ENCODE peak calls at places on chromosomes 6 and 20, in six cellular contexts. One of them, this sample, is unnamed.

GRCh38 chr6:75098709-75099108 is 107.1 kb downstream of the COL12A1 start:
- DNase-seq in stomach: peak; percentile 26
- DNase-seq in ovary: peak; percentile 71
- DNase-seq in thyroid gland: peak; percentile 79
- DNase-seq in A549: peak; percentile 44
- DNase-seq in Peyer's patch: peak; percentile 53
- DNase-seq in this sample: no peak

GRCh38 chr20:37397076-37397953 is 51.4 kb downstream of the SRC start:
- DNase-seq in stomach: no peak
- DNase-seq in A549: peak; percentile 72
- DNase-seq in Peyer's patch: no peak
- DNase-seq in ovary: no peak
- DNase-seq in thyroid gland: no peak
- DNase-seq in this sample: no peak

GRCh38 chr6:44100088-44100550 is 27.1 kb downstream of the MRPL14 start:
- DNase-seq in ovary: no peak
- DNase-seq in Peyer's patch: no peak
- DNase-seq in stomach: peak; percentile 59
- DNase-seq in thyroid gland: peak; percentile 31
- DNase-seq in A549: peak; percentile 39
- DNase-seq in this sample: no peak

GRCh38 chr6:168088161-168089106 is 9.4 kb upstream of the FRMD1 start:
- DNase-seq in thyroid gland: no peak
- DNase-seq in Peyer's patch: peak; percentile 85
- DNase-seq in ovary: peak; percentile 74
- DNase-seq in A549: no peak
- DNase-seq in stomach: peak; percentile 44
- DNase-seq in this sample: no peak

GRCh38 chr20:39057143-39057542 is 95.0 kb downstream of the DHX35 start:
- DNase-seq in A549: no peak
- DNase-seq in stomach: no peak
- DNase-seq in Peyer's patch: no peak
- DNase-seq in ovary: no peak
- DNase-seq in thyroid gland: no peak
- DNase-seq in this sample: no peak

GRCh38 chr20:60354181-60354580 is 396.0 kb downstream of the CDH26 start:
- DNase-seq in thyroid gland: no peak
- DNase-seq in ovary: no peak
- DNase-seq in A549: no peak
- DNase-seq in Peyer's patch: no peak
- DNase-seq in stomach: no peak
- DNase-seq in this sample: no peak

GRCh38 chr6:37860226-37860839 is 40.8 kb downstream of the ZFAND3 start:
- DNase-seq in stomach: no peak
- DNase-seq in A549: peak; percentile 40
- DNase-seq in ovary: no peak
- DNase-seq in thyroid gland: no peak
- DNase-seq in Peyer's patch: peak; percentile 54
- DNase-seq in this sample: peak; percentile 10

GRCh38 chr6:166803455-166803854 is 152.9 kb downstream of the RNASET2 start:
- DNase-seq in thyroid gland: no peak
- DNase-seq in A549: no peak
- DNase-seq in stomach: no peak
- DNase-seq in Peyer's patch: no peak
- DNase-seq in ovary: no peak
- DNase-seq in this sample: no peak

GRCh38 chr6:24709014-24709711 is 9.8 kb downstream of the C6orf62 start:
- DNase-seq in stomach: no peak
- DNase-seq in A549: no peak
- DNase-seq in ovary: no peak
- DNase-seq in thyroid gland: no peak
- DNase-seq in Peyer's patch: no peak
- DNase-seq in this sample: no peak

GRCh38 chr20:36298061-36298460 is 8.1 kb upstream of the DLGAP4 start:
- DNase-seq in thyroid gland: no peak
- DNase-seq in A549: no peak
- DNase-seq in ovary: no peak
- DNase-seq in stomach: no peak
- DNase-seq in Peyer's patch: no peak
- DNase-seq in this sample: no peak

GRCh38 chr6:107361568-107362270 is 97.6 kb downstream of the PDSS2 start:
- DNase-seq in stomach: no peak
- DNase-seq in thyroid gland: peak; percentile 61
- DNase-seq in A549: no peak
- DNase-seq in ovary: no peak
- DNase-seq in Peyer's patch: no peak
- DNase-seq in this sample: no peak

GRCh38 chr6:99613705-99614429 is 7.2 kb downstream of the PRDM13 start:
- DNase-seq in thyroid gland: no peak
- DNase-seq in Peyer's patch: no peak
- DNase-seq in A549: peak; percentile 16
- DNase-seq in stomach: no peak
- DNase-seq in ovary: no peak
- DNase-seq in this sample: no peak

GRCh38 chr6:15299430-15300131 is 53.7 kb downstream of the JARID2 start:
- DNase-seq in Peyer's patch: peak; percentile 85
- DNase-seq in A549: no peak
- DNase-seq in ovary: no peak
- DNase-seq in thyroid gland: no peak
- DNase-seq in stomach: peak; percentile 31
- DNase-seq in this sample: no peak

GRCh38 chr6:151317206-151317994 is 74.0 kb downstream of the ZBTB2 start:
- DNase-seq in A549: peak; percentile 47
- DNase-seq in Peyer's patch: no peak
- DNase-seq in stomach: no peak
- DNase-seq in ovary: no peak
- DNase-seq in thyroid gland: no peak
- DNase-seq in this sample: no peak

GRCh38 chr20:4610871-4611270 is 110.8 kb upstream of the PRND start:
- DNase-seq in Peyer's patch: no peak
- DNase-seq in thyroid gland: no peak
- DNase-seq in stomach: no peak
- DNase-seq in ovary: no peak
- DNase-seq in A549: no peak
- DNase-seq in this sample: no peak

GRCh38 chr6:71291991-71292390 is 3.4 kb downstream of the OGFRL1 start:
- DNase-seq in Peyer's patch: no peak
- DNase-seq in stomach: no peak
- DNase-seq in thyroid gland: no peak
- DNase-seq in ovary: no peak
- DNase-seq in A549: no peak
- DNase-seq in this sample: no peak
- TF ChIP-seq POLR2A in Peyer's patch: no peak
- TF ChIP-seq POLR2A in stomach: no peak
- TF ChIP-seq POLR2A in thyroid gland: no peak
- TF ChIP-seq POLR2A in ovary: no peak
- TF ChIP-seq POLR2A in A549: no peak
- TF ChIP-seq POLR2A in this sample: no peak

GRCh38 chr20:63707558-63708300 is at the start of the genes ARFRP1 and ZGPAT:
- DNase-seq in A549: peak; percentile 87
- DNase-seq in ovary: peak; percentile 93
- DNase-seq in Peyer's patch: peak; percentile 95
- DNase-seq in stomach: peak; percentile 91
- DNase-seq in thyroid gland: peak; percentile 87
- DNase-seq in this sample: peak; percentile 73
- TF ChIP-seq POLR2A in A549: peak; percentile 40
- TF ChIP-seq POLR2A in ovary: peak; percentile 38
- TF ChIP-seq POLR2A in Peyer's patch: no peak
- TF ChIP-seq POLR2A in stomach: no peak
- TF ChIP-seq POLR2A in thyroid gland: peak; percentile 62
- TF ChIP-seq POLR2A in this sample: peak; percentile 56

GRCh38 chr6:155786528-155786927 is 330.9 kb upstream of the NOX3 start:
- DNase-seq in ovary: no peak
- DNase-seq in A549: no peak
- DNase-seq in Peyer's patch: no peak
- DNase-seq in stomach: no peak
- DNase-seq in thyroid gland: no peak
- DNase-seq in this sample: no peak

GRCh38 chr6:155782739-155783459 is 327.3 kb upstream of the NOX3 start:
- DNase-seq in Peyer's patch: no peak
- DNase-seq in thyroid gland: no peak
- DNase-seq in ovary: no peak
- DNase-seq in stomach: no peak
- DNase-seq in A549: no peak
- DNase-seq in this sample: no peak

GRCh38 chr6:155779421-155779820 is 323.8 kb upstream of the NOX3 start:
- DNase-seq in thyroid gland: no peak
- DNase-seq in Peyer's patch: no peak
- DNase-seq in stomach: no peak
- DNase-seq in A549: no peak
- DNase-seq in ovary: no peak
- DNase-seq in this sample: no peak

GRCh38 chr6:155778336-155778735 is 322.7 kb upstream of the NOX3 start:
- DNase-seq in thyroid gland: no peak
- DNase-seq in A549: no peak
- DNase-seq in Peyer's patch: no peak
- DNase-seq in stomach: no peak
- DNase-seq in ovary: no peak
- DNase-seq in this sample: no peak

DNA sequence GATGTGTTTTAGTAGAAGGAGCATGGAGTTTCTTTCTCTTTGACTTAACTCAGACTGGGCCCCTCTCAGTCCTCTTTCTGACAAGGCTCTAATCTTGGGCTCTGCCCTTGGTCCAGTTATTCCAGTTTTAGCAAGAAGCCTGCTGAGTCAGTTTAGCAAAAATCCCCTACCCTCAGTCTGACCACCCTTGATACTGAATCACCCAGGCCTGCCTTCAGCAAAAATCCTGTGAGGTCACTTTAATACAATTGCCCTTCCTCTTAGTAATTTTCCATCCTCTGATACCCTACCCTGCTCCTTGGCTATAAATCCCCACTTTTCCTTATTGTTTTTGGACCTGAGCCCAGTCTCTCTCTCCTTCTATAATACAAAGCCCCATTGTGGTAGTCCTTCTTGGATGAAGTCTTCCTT is 326.7 kb upstream of the NOX3 start:
- DNase-seq in ovary: no peak
- DNase-seq in Peyer's patch: no peak
- DNase-seq in thyroid gland: no peak
- DNase-seq in stomach: peak; percentile 25
- DNase-seq in A549: peak; percentile 90
- DNase-seq in this sample: peak; percentile 27
- TF ChIP-seq POLR2A in ovary: no peak
- TF ChIP-seq POLR2A in Peyer's patch: no peak
- TF ChIP-seq POLR2A in thyroid gland: no peak
- TF ChIP-seq POLR2A in stomach: no peak
- TF ChIP-seq POLR2A in A549: no peak
- TF ChIP-seq POLR2A in this sample: no peak

GRCh38 chr6:170245233-170245992 is 45.5 kb downstream of the DLL1 start:
- DNase-seq in stomach: no peak
- DNase-seq in A549: no peak
- DNase-seq in thyroid gland: no peak
- DNase-seq in Peyer's patch: no peak
- DNase-seq in ovary: no peak
- DNase-seq in this sample: no peak

GRCh38 chr6:170244721-170245201 is 46.1 kb downstream of the DLL1 start:
- DNase-seq in Peyer's patch: no peak
- DNase-seq in A549: no peak
- DNase-seq in stomach: no peak
- DNase-seq in ovary: no peak
- DNase-seq in thyroid gland: no peak
- DNase-seq in this sample: no peak

GRCh38 chr6:170248861-170249600 is 41.8 kb downstream of the DLL1 start:
- DNase-seq in stomach: no peak
- DNase-seq in thyroid gland: no peak
- DNase-seq in A549: no peak
- DNase-seq in Peyer's patch: no peak
- DNase-seq in ovary: no peak
- DNase-seq in this sample: no peak

GRCh38 chr6:170248111-170248805 is 42.6 kb downstream of the DLL1 start:
- DNase-seq in Peyer's patch: no peak
- DNase-seq in A549: no peak
- DNase-seq in stomach: no peak
- DNase-seq in thyroid gland: no peak
- DNase-seq in ovary: peak; percentile 49
- DNase-seq in this sample: no peak

DNA sequence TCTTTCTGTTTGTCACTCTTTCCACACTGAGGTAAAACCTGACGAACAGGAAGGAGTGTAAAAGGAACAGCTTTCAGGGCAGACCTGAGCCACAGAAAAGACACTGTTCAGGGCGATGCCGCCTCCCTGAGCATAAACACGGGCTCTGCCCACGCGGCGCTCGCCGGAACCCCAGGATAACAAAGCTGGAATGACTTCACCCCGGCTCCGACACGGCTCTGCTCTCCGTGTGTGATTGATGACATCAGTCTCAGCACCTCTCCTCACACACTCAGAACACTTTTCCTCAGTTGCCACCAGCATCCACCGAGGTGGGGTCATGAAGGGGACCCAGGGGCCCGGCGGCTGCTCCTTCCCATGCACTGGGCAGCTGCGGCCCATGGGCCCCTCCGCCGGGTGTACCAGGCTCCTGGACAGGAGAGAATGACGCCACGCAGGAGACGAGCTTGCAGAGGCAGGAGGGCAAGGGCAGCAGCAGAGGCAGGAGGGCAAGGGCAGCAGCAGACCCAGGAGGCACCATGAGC is 43.6 kb downstream of the DLL1 start:
- DNase-seq in stomach: peak; percentile 47
- DNase-seq in thyroid gland: no peak
- DNase-seq in ovary: peak; percentile 54
- DNase-seq in Peyer's patch: no peak
- DNase-seq in A549: no peak
- DNase-seq in this sample: peak; percentile 65
- TF ChIP-seq POLR2A in stomach: no peak
- TF ChIP-seq POLR2A in thyroid gland: no peak
- TF ChIP-seq POLR2A in ovary: no peak
- TF ChIP-seq POLR2A in Peyer's patch: no peak
- TF ChIP-seq POLR2A in A549: no peak
- TF ChIP-seq POLR2A in this sample: no peak

DNA sequence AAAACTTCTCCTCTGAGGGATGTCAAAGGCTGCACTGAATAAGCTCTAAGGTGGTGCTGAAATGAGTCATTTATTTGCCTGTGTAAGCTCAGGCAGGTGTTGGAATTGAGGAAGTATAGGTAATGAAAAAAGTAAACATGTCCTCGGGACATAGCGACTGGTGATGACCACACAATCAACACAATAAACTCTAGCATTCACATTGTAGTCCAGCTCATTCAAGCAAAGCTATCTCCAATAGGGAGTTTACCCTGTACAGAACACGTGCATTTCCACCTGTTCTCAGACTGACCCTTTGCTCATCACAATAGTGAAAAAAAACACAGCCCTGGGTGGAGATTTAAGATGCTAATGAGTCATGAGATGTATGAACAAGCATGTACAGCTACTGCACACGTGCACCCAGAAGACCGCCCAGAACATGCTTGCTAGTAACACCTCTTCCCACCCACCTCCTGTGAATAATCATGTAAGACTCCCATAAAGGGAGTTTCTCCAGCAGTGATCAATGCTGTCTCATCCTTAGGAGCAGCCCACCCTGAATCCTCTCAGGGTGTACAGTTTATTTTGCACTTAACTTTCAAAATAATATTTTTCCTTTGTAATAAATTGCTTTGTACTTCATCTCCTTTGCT is 33.0 kb upstream of the POU5F1 start:
- DNase-seq in Peyer's patch: peak; percentile 68
- DNase-seq in stomach: no peak
- DNase-seq in thyroid gland: no peak
- DNase-seq in ovary: no peak
- DNase-seq in A549: peak; percentile 51
- DNase-seq in this sample: peak; percentile 57
- TF ChIP-seq POLR2A in Peyer's patch: no peak
- TF ChIP-seq POLR2A in stomach: no peak
- TF ChIP-seq POLR2A in thyroid gland: no peak
- TF ChIP-seq POLR2A in ovary: no peak
- TF ChIP-seq POLR2A in A549: no peak
- TF ChIP-seq POLR2A in this sample: peak; percentile 11

GRCh38 chr6:26126394-26127221 is 39.4 kb downstream of the HFE start:
- DNase-seq in Peyer's patch: peak; percentile 59
- DNase-seq in ovary: no peak
- DNase-seq in stomach: no peak
- DNase-seq in A549: no peak
- DNase-seq in thyroid gland: no peak
- DNase-seq in this sample: no peak
- TF ChIP-seq POLR2A in Peyer's patch: no peak
- TF ChIP-seq POLR2A in ovary: no peak
- TF ChIP-seq POLR2A in stomach: no peak
- TF ChIP-seq POLR2A in A549: no peak
- TF ChIP-seq POLR2A in thyroid gland: no peak
- TF ChIP-seq POLR2A in this sample: no peak

This sample was measured in prostate gland.